ENCODE peak calls at places on chromosome 9, in eight cellular contexts. D is esophagus muscularis mucosa, F is suprapubic skin, S is stomach, Z is prostate gland, I is K562, R is transverse colon, L is breast epithelium. M is an unnamed sample.

GRCh38 chr9:4927701-4928100 is 57.4 kb upstream of the JAK2 start:
- DNase-seq in R (no peak), I (no peak), D (no peak), S (no peak), L (no peak), Z (no peak), F (no peak), M (no peak)

GRCh38 chr9:38768351-38768761 is 48.4 kb upstream of the FAM240B start:
- DNase-seq in S (no peak), F (no peak), R (no peak), I (no peak), Z (no peak), D (no peak), L (no peak), M (no peak)

GRCh38 chr9:100911273-100911672 is 117.3 kb upstream of the PLPPR1 start:
- DNase-seq in S (no peak), Z (no peak), D (no peak), F (no peak), L (no peak), R (no peak), I (no peak), M (no peak)

GRCh38 chr9:82254646-82255367 is 266.2 kb downstream of the SPATA31D1 start:
- DNase-seq in D (no peak), F (no peak), S (no peak), I (no peak), Z (no peak), L (no peak), R (no peak), M (no peak)

GRCh38 chr9:83477120-83477519 is 61.1 kb downstream of the FRMD3 start:
- DNase-seq in Z (no peak), L (no peak), D (no peak), S (no peak), R (no peak), I (no peak), F (no peak), M (no peak)

GRCh38 chr9:38620483-38621433 is at the start of gene ANKRD18A:
- DNase-seq in S (peak; percentile 92), L (peak; percentile 66), I (no peak), R (peak; percentile 90), Z (peak; percentile 84), F (peak; percentile 69), D (no peak), M (peak; percentile 90)

GRCh38 chr9:33135086-33135958 is 31.8 kb downstream of the B4GALT1 start:
- DNase-seq in S (no peak), Z (no peak), R (peak; percentile 8), I (no peak), L (no peak), D (no peak), F (peak; percentile 54), M (peak; percentile 79)

GRCh38 chr9:91820949-91821880 is 128.8 kb downstream of the ROR2 start:
- DNase-seq in F (no peak), S (no peak), I (no peak), D (no peak), R (no peak), Z (no peak), L (no peak), M (peak; percentile 22)

GRCh38 chr9:77475641-77476473 is 172.3 kb downstream of the GNA14 start:
- DNase-seq in S (no peak), L (no peak), R (no peak), D (peak; percentile 79), F (no peak), Z (no peak), I (no peak), M (no peak)

GRCh38 chr9:113619156-113619861 is 155.8 kb downstream of the RGS3 start:
- DNase-seq in I (no peak), Z (no peak), L (no peak), R (no peak), D (no peak), F (peak; percentile 39), S (no peak), M (peak; percentile 71)
- H3K4me1 ChIP-seq in I (no peaks in the 10 kb centered on the region), Z (no peaks in the 10 kb centered on the region), L (peaks cover 26% of the 10 kb centered on the region), R (peaks cover 16% of the 10 kb centered on the region), D (peaks cover 67% of the 10 kb centered on the region), F (peaks cover 38% of the 10 kb centered on the region), S (peaks cover 41% of the 10 kb centered on the region), M (peaks cover 90% of the 10 kb centered on the region)

GRCh38 chr9:137724114-137724445 is 105.3 kb downstream of the EHMT1 start:
- DNase-seq in S (no peak), F (no peak), L (no peak), I (peak; percentile 40), D (no peak), Z (no peak), R (no peak), M (no peak)

GRCh38 chr9:137725598-137725997 is 106.8 kb downstream of the EHMT1 start:
- DNase-seq in D (no peak), L (no peak), I (no peak), Z (no peak), R (no peak), S (no peak), F (no peak), M (no peak)

GRCh38 chr9:137723396-137724113 is 104.8 kb downstream of the EHMT1 start:
- DNase-seq in F (no peak), Z (no peak), S (no peak), L (no peak), D (no peak), I (no peak), R (no peak), M (no peak)

GRCh38 chr9:137726764-137727163 is 108.0 kb downstream of the EHMT1 start:
- DNase-seq in Z (no peak), S (no peak), L (no peak), R (no peak), F (no peak), D (no peak), I (no peak), M (no peak)

GRCh38 chr9:137724818-137725240 is 106.0 kb downstream of the EHMT1 start:
- DNase-seq in R (no peak), L (no peak), Z (no peak), D (no peak), S (no peak), I (no peak), F (no peak), M (no peak)
- TF ChIP-seq POLR2A in R (no peak), L (no peak), Z (no peak), D (no peak), S (no peak), I (no peak), F (no peak), M (no peak)

GRCh38 chr9:98084396-98084795 is 27.9 kb downstream of the NANS start:
- DNase-seq in F (peak; percentile 2), S (no peak), Z (no peak), R (peak; percentile 6), L (no peak), D (no peak), I (no peak), M (no peak)

GRCh38 chr9:98081477-98082219 is 25.1 kb downstream of the NANS start:
- DNase-seq in I (no peak), R (peak; percentile 57), Z (no peak), D (no peak), F (peak; percentile 62), S (peak; percentile 54), L (no peak), M (peak; percentile 67)

GRCh38 chr9:98085058-98085457 is 28.5 kb downstream of the NANS start:
- DNase-seq in I (no peak), Z (no peak), S (no peak), D (no peak), F (peak; percentile 43), R (peak; percentile 7), L (no peak), M (peak; percentile 56)

GRCh38 chr9:98083566-98084135 is 27.1 kb downstream of the NANS start:
- DNase-seq in S (no peak), I (peak; percentile 50), F (peak; percentile 4), D (no peak), R (peak; percentile 1), L (no peak), Z (no peak), M (no peak)

DNA sequence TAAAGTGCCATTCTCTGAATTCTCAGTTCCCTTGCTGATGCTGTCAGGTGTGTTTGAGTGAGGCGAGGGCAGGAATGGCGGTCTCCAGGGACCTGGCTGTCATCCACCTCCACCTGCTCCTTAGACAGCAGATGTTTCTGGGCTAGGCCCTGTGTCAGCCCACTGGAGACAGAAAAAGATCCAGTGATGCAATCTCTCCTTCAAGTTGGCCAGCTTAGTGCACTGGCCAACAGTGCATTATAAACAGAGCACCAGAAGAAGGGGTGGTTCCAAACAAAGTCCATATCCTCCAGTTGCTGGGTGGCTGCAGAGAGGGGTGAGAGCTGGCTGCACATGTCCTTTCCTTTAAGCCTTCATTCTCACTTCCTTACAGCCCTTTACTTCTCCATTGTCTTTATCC is 26.5 kb downstream of the NANS start:
- DNase-seq in Z (no peak), L (no peak), F (no peak), R (peak; percentile 45), I (no peak), D (no peak), S (no peak), M (no peak)
- TF ChIP-seq POLR2AphosphoS5 in Z (no peak), L (no peak), F (no peak), R (no peak), I (no peak), D (no peak), S (no peak), M (no peak)

GRCh38 chr9:93577940-93578682 is 1.7 kb downstream of the PHF2 start:
- DNase-seq in R (no peak), I (no peak), S (peak; percentile 26), Z (no peak), L (peak; percentile 16), F (peak; percentile 66), D (peak; percentile 91), M (no peak)

GRCh38 chr9:93575706-93576295 is 583 bp upstream of the PHF2 start:
- DNase-seq in L (peak; percentile 50), I (peak; percentile 67), S (peak; percentile 46), F (peak; percentile 78), D (peak; percentile 92), Z (peak; percentile 46), R (peak; percentile 55), M (peak; percentile 89)

GRCh38 chr9:93576296-93577044 is at the start of gene PHF2:
- DNase-seq in D (peak; percentile 75), I (peak; percentile 34), S (no peak), Z (no peak), R (no peak), L (peak; percentile 16), F (peak; percentile 63), M (peak; percentile 89)

GRCh38 chr9:93578844-93579243 is 2.5 kb downstream of the PHF2 start:
- DNase-seq in F (peak; percentile 40), S (peak; percentile 10), I (no peak), R (no peak), L (peak; percentile 16), Z (no peak), D (no peak), M (no peak)

DNA sequence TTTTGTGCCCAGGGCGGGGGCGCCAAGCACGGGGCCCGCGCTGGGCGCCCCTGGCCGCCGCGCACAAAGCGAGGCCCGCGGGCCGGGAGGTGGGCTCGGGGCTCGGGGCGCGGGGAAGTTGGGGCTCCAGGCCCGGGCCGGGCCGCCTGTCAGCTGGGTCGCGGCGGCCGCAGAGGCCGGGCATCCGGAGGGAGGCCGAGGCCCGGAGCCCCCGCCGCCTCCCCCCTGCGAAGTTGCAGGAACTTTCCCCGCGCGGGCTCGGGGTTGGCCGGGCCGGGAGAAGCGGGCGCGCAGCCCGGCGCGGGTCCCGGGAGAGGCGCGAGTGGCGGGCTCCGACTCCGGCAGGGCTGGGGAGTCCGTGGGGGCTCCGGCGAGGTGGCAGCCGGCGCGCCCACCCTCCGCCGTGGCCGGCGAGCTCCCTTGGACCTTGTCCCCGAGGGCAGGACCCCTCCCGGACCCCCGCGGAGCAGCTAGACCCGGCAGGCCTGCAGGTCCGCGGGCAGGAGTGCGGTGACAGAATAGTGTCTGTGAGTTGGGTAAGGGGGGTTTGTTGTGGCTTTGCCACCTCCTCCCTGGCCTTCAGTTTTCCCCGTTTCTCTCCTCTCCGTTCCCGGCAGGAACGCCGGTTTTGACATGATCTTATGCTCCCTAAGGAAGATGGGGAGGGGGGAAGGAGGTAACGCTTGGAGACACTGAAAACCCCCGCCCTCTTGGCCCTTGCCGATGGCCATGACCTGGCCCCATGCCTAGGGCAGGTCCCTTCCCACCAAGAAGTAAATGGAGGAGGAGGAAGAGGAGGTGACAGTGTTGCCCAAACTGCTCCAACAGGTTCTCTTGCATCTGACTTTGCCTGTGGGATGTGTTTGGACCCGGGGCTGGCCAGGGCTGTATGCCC is 908 bp downstream of the PHF2 start:
- DNase-seq in F (peak; percentile 70), L (peak; percentile 57), D (peak; percentile 91), R (peak; percentile 37), Z (peak; percentile 62), I (no peak), S (peak; percentile 31), M (peak; percentile 90)
- H3K4me1 ChIP-seq in F (peaks cover 50% of the 10 kb centered on the region), L (peaks cover 14% of the 10 kb centered on the region), D (peaks cover 69% of the 10 kb centered on the region), R (peaks cover 4% of the 10 kb centered on the region), Z (peaks cover 37% of the 10 kb centered on the region), I (peaks cover 18% of the 10 kb centered on the region), S (peaks cover 62% of the 10 kb centered on the region), M (peaks cover 73% of the 10 kb centered on the region)